ENCODE peak calls at places on chromosomes 12 and 14, in five cellular contexts. E, R, T, G and W are unnamed samples. For H3K36me3, the result is how much of the 10 kb centered on the place peaks cover.

GRCh38 chr12:64039285-64039871 is 182.7 kb downstream of the KICS2 start:
- DNase-seq in E (peak), R (peak), T (no peak), G (no peak), W (peak)

GRCh38 chr12:131857908-131858850 is 30.0 kb downstream of the MMP17 start:
- DNase-seq in E (no peak), R (peak), T (no peak), G (no peak), W (no peak)

GRCh38 chr14:61385002-61385685 is 63.8 kb downstream of the PRKCH start:
- DNase-seq in E (no peak), R (no peak), T (no peak), G (no peak), W (no peak)

GRCh38 chr14:37650356-37651037 is 55.1 kb downstream of the TTC6 start:
- DNase-seq in E (no peak), R (no peak), T (no peak), G (no peak), W (no peak)

GRCh38 chr12:105451211-105451610 is 120.7 kb downstream of the C12orf75 start:
- DNase-seq in E (no peak), R (no peak), T (no peak), G (no peak), W (peak)

GRCh38 chr14:100827751-100828447 is 2.0 kb downstream of the MEG3 start:
- DNase-seq in E (no peak), R (peak), T (no peak), G (no peak), W (no peak)

GRCh38 chr14:60648169-60648933 is 926 bp downstream of the SIX1 start:
- DNase-seq in E (peak), R (peak), T (peak), G (no peak), W (peak)

GRCh38 chr14:52307870-52308269 is 6.2 kb upstream of the PTGER2 start:
- DNase-seq in E (no peak), R (no peak), T (no peak), G (no peak), W (no peak)

GRCh38 chr14:91330111-91330696 is 85.7 kb upstream of the GPR68 start:
- DNase-seq in E (no peak), R (no peak), T (no peak), G (no peak), W (no peak)

GRCh38 chr14:31889297-31889696 is 187.8 kb upstream of the ARHGAP5 start:
- DNase-seq in E (no peak), R (no peak), T (no peak), G (no peak), W (no peak)

GRCh38 chr12:75964150-75964549 is 67.4 kb downstream of the PHLDA1 start:
- DNase-seq in E (no peak), R (no peak), T (no peak), G (no peak), W (no peak)

GRCh38 chr12:130818381-130819247 is 20.4 kb downstream of the STX2 start:
- DNase-seq in E (peak), R (peak), T (peak), G (no peak), W (no peak)
- H3K4me3 ChIP-seq in E (no peak), R (no peak), T (peak), G (no peak), W (no peak)

DNA sequence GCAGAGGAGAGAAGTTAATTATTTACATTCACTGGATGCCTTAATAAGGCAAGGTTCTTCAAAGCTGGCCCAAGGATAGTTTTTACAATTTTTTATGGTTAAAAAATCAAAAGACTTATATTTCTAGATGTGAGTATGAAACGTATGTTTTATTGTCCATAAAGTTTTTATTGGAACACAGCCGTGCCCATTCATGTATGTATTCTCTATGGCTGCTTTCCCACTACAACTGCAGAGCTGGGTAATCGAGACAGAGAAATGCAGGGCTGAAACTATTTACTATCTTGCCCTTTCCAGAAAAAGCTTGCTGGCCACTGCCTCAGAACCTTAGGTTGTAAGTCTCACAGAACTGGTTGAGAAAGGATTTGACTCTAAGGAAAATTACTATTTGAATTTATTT is 16.4 kb downstream of the JKAMP start:
- DNase-seq in E (no peak), R (no peak), T (no peak), G (no peak), W (no peak)
- H3K36me3 ChIP-seq in E (under half), R (under half), T (under half), G (under half), W (under half)

GRCh38 chr12:88342434-88342833 is 200.3 kb downstream of the TMTC3 start:
- DNase-seq in E (no peak), R (no peak), T (no peak), G (no peak), W (no peak)
- H3K4me3 ChIP-seq in E (no peak), R (no peak), T (no peak), G (no peak), W (no peak)

GRCh38 chr14:104877806-104878550 is 12.9 kb downstream of the CEP170B start:
- DNase-seq in E (peak), R (peak), T (peak), G (no peak), W (no peak)
- H3K36me3 ChIP-seq in E (under half), R (under half), T (under half), G (under half), W (under half)